ENCODE peak calls at places on chromosome 2, in five cellular contexts. G is A549, R is GM12892, J is IMR-90, T is GM12878. F is an unnamed sample.

GRCh38 chr2:68806511-68807109 is 64.6 kb downstream of the BMP10 start:
- DNase-seq in J (peak; percentile 82), T (no peak), R (no peak), G (no peak), F (peak; percentile 62)

GRCh38 chr2:74379851-74380789 is at the start of gene DCTN1:
- DNase-seq in R (no peak), G (peak; percentile 35), J (peak; percentile 80), T (no peak), F (no peak)

GRCh38 chr2:73156539-73157124 is 43.9 kb upstream of the RAB11FIP5 start:
- DNase-seq in T (no peak), J (peak; percentile 62), R (no peak), G (peak; percentile 58), F (peak; percentile 67)

GRCh38 chr2:20991031-20991430 is 52.8 kb downstream of the APOB start:
- DNase-seq in J (no peak), G (no peak), T (no peak), R (no peak), F (no peak)

GRCh38 chr2:161798027-161798426 is 173.8 kb downstream of the SLC4A10 start:
- DNase-seq in G (no peak), J (no peak), R (no peak), T (no peak), F (no peak)

GRCh38 chr2:213991454-213992108 is 419.3 kb upstream of the VWC2L start:
- DNase-seq in T (no peak), G (no peak), R (no peak), J (peak; percentile 30), F (no peak)

GRCh38 chr2:129139380-129139779 is 820.7 kb upstream of the HS6ST1 start:
- DNase-seq in R (no peak), G (no peak), T (no peak), J (no peak), F (no peak)

GRCh38 chr2:88342749-88343148 is 109.7 kb downstream of the FOXI3 start:
- DNase-seq in R (no peak), J (no peak), T (no peak), G (no peak), F (no peak)

DNA sequence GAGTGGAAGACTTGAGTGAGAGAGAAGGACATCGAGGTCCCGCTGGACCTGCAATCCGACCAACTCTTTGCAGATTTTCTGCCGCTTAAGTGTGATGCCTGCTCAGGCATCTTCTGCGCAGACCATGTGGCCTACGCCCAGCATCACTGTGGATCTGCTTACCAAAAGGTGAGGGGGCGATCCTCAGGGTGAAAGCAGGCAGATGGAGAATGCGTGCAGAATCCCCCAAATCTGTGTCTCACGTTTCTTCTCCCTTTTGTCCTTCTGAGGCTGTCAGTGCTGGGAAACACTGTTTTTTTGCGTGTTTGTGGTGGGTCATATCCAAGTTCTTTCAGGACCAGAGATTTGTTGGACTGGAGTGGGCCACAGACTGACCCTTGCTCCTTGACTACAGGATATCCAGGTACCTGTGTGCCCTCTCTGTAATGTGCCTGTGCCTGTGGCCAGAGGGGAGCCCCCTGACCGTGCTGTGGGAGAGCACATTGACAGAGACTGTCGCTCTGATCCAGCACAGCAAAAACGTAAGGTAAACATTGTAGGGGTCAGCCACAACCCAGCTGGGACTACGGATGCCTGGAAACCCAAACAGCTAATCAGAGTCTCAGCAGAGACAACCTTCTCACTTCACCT is 787 bp downstream of the ZFAND2B start:
- DNase-seq in J (no peak), T (no peak), G (no peak), R (no peak), F (no peak)
- TF ChIP-seq POLR2A in J (no peak), T (no peak), G (no peak), R (no peak), F (no peak)

GRCh38 chr2:234955971-234956509 is 4.2 kb downstream of the SH3BP4 start:
- DNase-seq in T (no peak), R (no peak), G (no peak), J (no peak), F (no peak)
- TF ChIP-seq POLR2A in T (no peak), R (no peak), G (no peak), J (no peak), F (no peak)

GRCh38 chr2:156537147-156537546 is 101.0 kb downstream of the GPD2 start:
- DNase-seq in R (no peak), J (peak; percentile 34), G (no peak), T (no peak), F (no peak)
- TF ChIP-seq POLR2A in R (no peak), J (no peak), G (no peak), T (no peak), F (no peak)

GRCh38 chr2:118907759-118908158 is 34.2 kb upstream of the MARCO start:
- DNase-seq in R (no peak), J (no peak), T (no peak), G (no peak), F (no peak)
- TF ChIP-seq POLR2A in R (no peak), J (no peak), T (no peak), G (no peak), F (no peak)

DNA sequence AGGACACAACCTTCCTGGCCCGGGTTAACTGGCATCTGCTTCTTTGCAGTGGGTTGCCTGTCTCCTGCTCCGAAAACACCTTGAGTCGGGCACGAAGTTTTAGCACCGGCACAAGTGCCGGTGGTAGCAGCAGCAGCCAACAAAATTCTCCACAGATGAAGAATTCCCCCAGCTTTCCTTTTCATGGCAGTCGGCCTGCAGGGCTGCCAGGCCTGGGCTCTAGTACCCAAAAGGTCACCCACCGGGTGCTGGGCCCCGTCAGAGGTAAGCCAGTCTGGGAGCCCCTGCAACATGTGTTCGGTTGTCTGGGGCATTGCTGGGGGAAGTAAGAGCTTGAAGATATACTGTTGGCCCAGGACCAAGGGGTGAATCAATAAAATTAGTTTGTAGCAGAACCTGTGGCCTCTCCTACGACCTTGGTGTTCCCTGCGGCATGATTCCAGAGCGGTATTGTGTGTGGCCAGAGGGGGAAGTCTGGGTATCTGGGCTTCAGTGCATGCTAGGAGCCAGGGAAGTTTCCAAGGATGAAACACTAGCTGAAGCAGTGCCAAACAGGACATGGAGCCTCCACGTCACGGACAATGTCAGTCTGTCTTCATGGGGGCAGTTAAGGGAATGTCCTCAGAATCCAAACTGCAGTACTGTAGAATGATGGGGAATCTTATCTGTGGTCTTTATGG is 7.8 kb downstream of the AGBL5 start:
- DNase-seq in J (no peak), G (no peak), R (no peak), T (no peak), F (no peak)
- TF ChIP-seq POLR2A in J (no peak), G (no peak), R (no peak), T (no peak), F (no peak)

GRCh38 chr2:46298522-46299351 is 1.5 kb downstream of the EPAS1 start:
- DNase-seq in T (no peak), G (peak; percentile 72), J (peak; percentile 47), R (peak; percentile 42), F (peak; percentile 54)
- TF ChIP-seq POLR2A in T (no peak), G (no peak), J (peak; percentile 16), R (no peak), F (no peak)

DNA sequence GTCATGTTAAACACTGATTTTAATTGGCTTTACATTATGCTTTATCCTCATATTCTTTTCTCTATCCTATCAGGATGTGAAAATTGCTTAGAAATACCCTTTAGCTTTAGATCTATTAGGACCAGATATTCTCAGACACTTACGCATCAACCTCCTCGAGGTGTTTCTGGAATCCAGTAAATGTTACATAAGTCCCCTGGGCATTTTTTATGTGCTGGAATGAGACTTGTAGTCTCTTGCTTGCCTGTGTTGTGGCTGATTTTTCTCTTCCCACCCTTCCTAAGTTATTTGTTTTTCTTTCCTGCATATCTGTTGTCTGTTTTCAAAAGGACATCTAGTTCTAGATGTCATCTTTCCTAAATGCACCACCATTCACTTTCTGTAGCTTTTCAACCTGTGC is 197.1 kb downstream of the CCDC85A start:
- DNase-seq in R (no peak), J (no peak), T (no peak), G (no peak), F (no peak)
- TF ChIP-seq POLR2A in R (no peak), J (no peak), T (no peak), G (no peak), F (no peak)